ENCODE peak calls at places on chromosomes 13 and 19, in four cellular contexts. W is gastrocnemius medialis, R is left lung, L is HFF-Myc. H is an unnamed sample.

GRCh38 chr19:19558636-19559035 is 20.6 kb downstream of the CILP2 start:
- DNase-seq in W (no peak), R (no peak), L (no peak), H (no peak)

GRCh38 chr19:4447327-4448146 is 10.1 kb downstream of the UBXN6 start:
- DNase-seq in W (no peak), R (no peak), L (no peak), H (no peak)

GRCh38 chr13:103236213-103236612 is 170.0 kb upstream of the SLC10A2 start:
- DNase-seq in W (no peak), R (no peak), L (no peak), H (no peak)

GRCh38 chr13:35882722-35883497 is 248.3 kb downstream of the DCLK1 start:
- DNase-seq in W (no peak), R (no peak), L (no peak), H (no peak)

GRCh38 chr19:37975071-37975470 is 68.1 kb downstream of the SIPA1L3 start:
- DNase-seq in W (no peak), R (no peak), L (no peak), H (no peak)

GRCh38 chr13:29844441-29844840 is 6.0 kb downstream of the UBL3 start:
- DNase-seq in W (no peak), R (no peak), L (no peak), H (no peak)

GRCh38 chr13:95137096-95137495 is 164.2 kb downstream of the ABCC4 start:
- DNase-seq in W (no peak), R (no peak), L (no peak), H (no peak)

GRCh38 chr13:49810825-49811526 is 18.5 kb upstream of the KPNA3 start:
- DNase-seq in W (peak; percentile 27), R (no peak), L (no peak), H (no peak)

GRCh38 chr19:38120471-38121030 is 103.5 kb downstream of the DPF1 start:
- DNase-seq in W (no peak), R (no peak), L (no peak), H (no peak)

GRCh38 chr13:92172191-92172590 is 773.8 kb downstream of the GPC5 start:
- DNase-seq in W (no peak), R (no peak), L (no peak), H (no peak)

GRCh38 chr13:114268344-114269280 is 12.8 kb upstream of the UPF3A start:
- DNase-seq in W (no peak), R (no peak), L (no peak), H (no peak)

GRCh38 chr19:55549500-55550320 is 4.4 kb upstream of the SBK3 start:
- DNase-seq in W (peak; percentile 89), R (no peak), L (no peak), H (no peak)

GRCh38 chr13:40422588-40423235 is 243.7 kb downstream of the FOXO1 start:
- DNase-seq in W (no peak), R (no peak), L (no peak), H (no peak)

GRCh38 chr13:90632184-90632583 is 715.3 kb upstream of the MIR17HG start:
- DNase-seq in W (no peak), R (no peak), L (no peak), H (no peak)

GRCh38 chr13:40206241-40207109 is 460.0 kb downstream of the FOXO1 start:
- DNase-seq in W (no peak), R (no peak), L (no peak), H (no peak)

GRCh38 chr19:48913114-48913513 is 13.0 kb downstream of the NUCB1 start:
- DNase-seq in W (no peak), R (no peak), L (no peak), H (no peak)

GRCh38 chr19:6736917-6737283 is 480 bp downstream of the GPR108 start:
- DNase-seq in W (no peak), R (no peak), L (no peak), H (no peak)

GRCh38 chr19:6736169-6736916 is 1.0 kb downstream of the GPR108 start:
- DNase-seq in W (peak; percentile 68), R (peak; percentile 92), L (peak; percentile 66), H (peak; percentile 82)

GRCh38 chr19:6733338-6734095 is 3.9 kb downstream of the GPR108 start:
- DNase-seq in W (no peak), R (peak; percentile 65), L (no peak), H (no peak)

GRCh38 chr19:6734096-6734696 is 3.2 kb downstream of the GPR108 start:
- DNase-seq in W (no peak), R (peak; percentile 67), L (no peak), H (no peak)

DNA sequence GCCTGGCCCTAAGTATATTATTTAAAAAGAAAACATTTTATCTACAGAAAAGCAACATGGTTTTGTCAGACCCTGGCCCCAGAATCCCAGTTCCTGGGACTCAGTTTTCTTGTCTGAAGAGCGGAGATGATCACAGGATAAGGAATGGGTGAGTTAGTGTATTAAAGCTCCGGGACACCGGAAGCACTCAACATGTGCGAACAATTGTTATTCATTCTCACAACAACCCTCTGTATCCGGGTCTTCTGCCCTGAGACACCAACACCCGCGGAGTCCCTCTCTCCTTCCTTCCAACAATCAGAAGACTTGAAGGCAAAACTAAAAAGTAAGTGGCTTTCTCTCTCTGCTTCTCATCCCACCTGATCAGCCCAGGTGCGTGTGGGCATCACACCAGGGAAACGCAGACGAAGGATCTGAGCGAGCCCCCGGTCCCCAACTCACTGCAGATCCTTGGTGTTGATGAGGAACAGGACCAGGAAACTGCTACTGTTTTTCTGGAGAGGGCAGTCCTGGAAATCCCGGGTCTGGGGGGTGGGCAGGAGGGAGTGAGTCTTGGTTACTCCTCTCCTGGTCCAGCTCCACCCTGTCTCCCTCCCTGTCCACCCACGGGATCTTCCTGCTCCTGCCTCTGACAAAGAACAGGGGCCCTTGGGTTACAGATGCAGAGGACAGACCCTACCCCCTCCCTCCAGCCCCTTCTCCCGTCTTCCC is 2.0 kb downstream of the GPR108 start:
- DNase-seq in W (no peak), R (peak; percentile 40), L (no peak), H (no peak)
- H3K4me3 ChIP-seq in W (no peak overlapping the region), R (no peak overlapping the region), L (peak overlapping the region; percentile 77), H (no peak overlapping the region)

GRCh38 chr19:41929536-41930071 is 1.4 kb upstream of the ERFL start:
- DNase-seq in W (no peak), R (no peak), L (no peak), H (no peak)

GRCh38 chr19:41927810-41928192 is 448 bp downstream of the ERFL start:
- DNase-seq in W (no peak), R (no peak), L (no peak), H (no peak)

GRCh38 chr19:41926861-41927809 is 1.1 kb downstream of the ERFL start:
- DNase-seq in W (no peak), R (no peak), L (no peak), H (no peak)

GRCh38 chr19:41928754-41929535 is 696 bp upstream of the ERFL start:
- DNase-seq in W (no peak), R (no peak), L (no peak), H (no peak)

GRCh38 chr19:41928221-41928683 is at the start of gene ERFL:
- DNase-seq in W (no peak), R (no peak), L (no peak), H (no peak)
- H3K4me3 ChIP-seq in W (no peak within 1 kb of the TSS), R (peak within 1 kb of the TSS; percentile 37), L (peak within 1 kb of the TSS; percentile 28), H (no peak within 1 kb of the TSS)

GRCh38 chr19:50377051-50377441 is 789 bp downstream of the NR1H2 start:
- DNase-seq in W (no peak), R (no peak), L (no peak), H (no peak)
- H3K4me3 ChIP-seq in W (peak overlapping the region; percentile 93), R (peak overlapping the region; percentile 88), L (peak overlapping the region; percentile 11), H (no peak overlapping the region)

DNA sequence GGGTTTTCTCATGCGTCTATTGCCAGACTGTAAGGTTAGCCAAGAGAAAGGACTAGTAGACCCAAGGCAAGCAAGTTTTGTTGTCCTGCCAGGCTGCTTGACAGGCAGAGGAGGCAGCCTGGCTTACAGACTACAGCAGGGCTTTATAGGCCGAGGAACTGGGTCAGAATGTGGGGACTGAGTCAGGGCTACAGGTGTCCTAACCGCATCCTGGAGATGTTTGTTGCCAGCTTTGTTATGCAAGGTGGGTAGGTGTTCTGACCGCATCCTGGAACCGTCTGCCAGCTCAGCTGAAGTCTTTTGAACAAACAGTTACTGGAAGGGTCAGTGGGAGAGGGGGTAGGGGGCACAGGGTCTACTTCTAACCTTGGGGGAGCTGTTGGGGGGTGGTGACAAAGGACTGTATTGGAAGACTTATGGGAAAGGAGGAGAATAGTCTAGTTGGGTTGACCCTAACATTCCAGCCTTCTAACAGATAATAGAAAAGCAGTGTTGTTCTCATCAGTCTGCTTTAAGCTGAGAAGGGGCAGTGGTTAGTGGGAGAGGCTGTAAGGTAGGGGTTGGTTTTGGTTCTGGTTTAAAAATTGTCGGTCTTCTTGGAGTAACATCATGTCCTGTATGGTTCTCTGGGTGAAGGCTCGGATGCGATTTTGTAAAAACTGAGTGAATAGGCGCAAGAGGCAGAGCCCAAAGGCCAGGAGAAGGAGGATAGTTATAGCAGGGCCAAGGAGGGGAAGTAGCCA is 913.8 kb upstream of the SLITRK5 start:
- DNase-seq in W (no peak), R (no peak), L (no peak), H (no peak)
- H3K4me3 ChIP-seq in W (no peak overlapping the region), R (no peak overlapping the region), L (no peak overlapping the region), H (no peak overlapping the region)

DNA sequence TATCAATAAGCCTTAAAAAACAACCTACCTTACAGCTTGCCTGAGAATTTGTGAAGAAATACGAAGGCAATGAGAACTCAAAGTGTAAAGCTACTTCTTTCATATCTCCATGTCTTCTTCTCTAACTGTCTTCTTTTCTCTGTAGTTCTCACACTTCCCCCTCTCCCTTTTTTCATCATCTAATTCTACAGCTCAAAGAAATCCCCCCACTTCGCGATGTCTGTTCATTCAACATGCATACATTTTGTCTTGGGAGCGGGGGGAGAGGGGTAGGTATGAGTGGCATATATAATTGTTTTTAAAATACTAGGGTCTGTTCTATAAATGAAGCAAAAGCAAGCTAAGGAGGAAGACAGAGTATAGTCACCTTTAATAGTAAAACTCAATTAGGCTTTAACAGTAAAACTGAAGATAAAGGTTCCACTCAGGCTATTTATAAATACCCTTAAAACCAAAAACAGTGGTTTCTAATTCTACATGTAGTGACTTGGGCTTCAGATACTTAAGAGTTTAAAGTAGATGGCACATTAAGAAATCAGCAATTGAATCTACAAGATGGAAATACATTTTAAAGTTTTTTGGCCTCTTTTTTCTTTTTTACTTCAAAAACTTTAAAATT is 106.9 kb downstream of the KLF12 start:
- DNase-seq in W (no peak), R (no peak), L (no peak), H (no peak)
- H3K4me3 ChIP-seq in W (no peak overlapping the region), R (no peak overlapping the region), L (no peak overlapping the region), H (no peak overlapping the region)

GRCh38 chr19:11948646-11949045 is 16.2 kb upstream of the ZNF763 start:
- DNase-seq in W (no peak), R (no peak), L (no peak), H (no peak)
- H3K4me3 ChIP-seq in W (no peak overlapping the region), R (no peak overlapping the region), L (no peak overlapping the region), H (no peak overlapping the region)

DNA sequence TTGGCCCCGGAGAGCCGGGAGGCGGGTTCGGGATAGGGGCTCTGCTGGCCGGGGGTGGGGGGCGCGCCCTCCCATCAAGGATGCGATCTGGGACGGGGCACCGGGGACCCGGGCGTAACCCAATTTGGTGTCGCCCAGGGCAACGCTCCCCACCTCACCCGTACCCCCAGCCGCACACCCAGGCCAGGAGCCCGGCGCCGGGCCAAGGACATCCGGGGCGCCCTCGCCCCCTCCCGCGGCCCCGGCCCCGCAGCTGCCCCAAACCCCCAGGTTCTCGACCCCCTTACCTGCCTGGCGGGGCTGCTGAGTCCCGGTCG is 525 bp downstream of the SHANK1 start:
- DNase-seq in W (no peak), R (no peak), L (no peak), H (no peak)
- H3K4me3 ChIP-seq in W (peak overlapping the region; percentile 24), R (no peak overlapping the region), L (peak overlapping the region; percentile 41), H (no peak overlapping the region)

GRCh38 chr19:13035820-13036365 is 40.6 kb downstream of the NFIX start:
- DNase-seq in W (no peak), R (peak; percentile 49), L (no peak), H (no peak)
- H3K4me3 ChIP-seq in W (no peak overlapping the region), R (no peak overlapping the region), L (no peak overlapping the region), H (no peak overlapping the region)

GRCh38 chr19:13042443-13043130 is 47.3 kb downstream of the NFIX start:
- DNase-seq in W (no peak), R (no peak), L (no peak), H (no peak)
- H3K4me3 ChIP-seq in W (no peak overlapping the region), R (no peak overlapping the region), L (no peak overlapping the region), H (no peak overlapping the region)